ENCODE peak calls at places on chromosomes 2 and 18, in four cellular contexts. One of them, this sample, is unnamed.

GRCh38 chr18:58567453-58568196 is 61.3 kb downstream of the ALPK2 start:
- DNase-seq in GM12878: no peak
- DNase-seq in HepG2: peak
- DNase-seq in H1: no peak
- DNase-seq in this sample: no peak

GRCh38 chr18:9756566-9757470 is 48.7 kb downstream of the RAB31 start:
- DNase-seq in H1: no peak
- DNase-seq in HepG2: no peak
- DNase-seq in GM12878: no peak
- DNase-seq in this sample: no peak

GRCh38 chr2:233688341-233688740 is 4.3 kb upstream of the UGT1A6 start:
- DNase-seq in GM12878: no peak
- DNase-seq in HepG2: no peak
- DNase-seq in H1: no peak
- DNase-seq in this sample: no peak

GRCh38 chr2:168614291-168615018 is 158.4 kb downstream of the CERS6 start:
- DNase-seq in H1: peak
- DNase-seq in HepG2: no peak
- DNase-seq in GM12878: no peak
- DNase-seq in this sample: no peak

GRCh38 chr2:121868652-121869051 is 113.2 kb downstream of the TSN start:
- DNase-seq in GM12878: no peak
- DNase-seq in H1: no peak
- DNase-seq in HepG2: peak
- DNase-seq in this sample: no peak

GRCh38 chr18:12308386-12309100 is 502 bp downstream of the TUBB6 start:
- DNase-seq in HepG2: peak
- DNase-seq in H1: peak
- DNase-seq in GM12878: no peak
- DNase-seq in this sample: no peak

GRCh38 chr2:116319935-116320334 is 1494.6 kb upstream of the DDX18 start:
- DNase-seq in HepG2: no peak
- DNase-seq in GM12878: no peak
- DNase-seq in H1: no peak
- DNase-seq in this sample: peak

GRCh38 chr2:198991431-198991830 is 466.3 kb downstream of the SATB2 start:
- DNase-seq in GM12878: no peak
- DNase-seq in HepG2: no peak
- DNase-seq in H1: no peak
- DNase-seq in this sample: no peak

DNA sequence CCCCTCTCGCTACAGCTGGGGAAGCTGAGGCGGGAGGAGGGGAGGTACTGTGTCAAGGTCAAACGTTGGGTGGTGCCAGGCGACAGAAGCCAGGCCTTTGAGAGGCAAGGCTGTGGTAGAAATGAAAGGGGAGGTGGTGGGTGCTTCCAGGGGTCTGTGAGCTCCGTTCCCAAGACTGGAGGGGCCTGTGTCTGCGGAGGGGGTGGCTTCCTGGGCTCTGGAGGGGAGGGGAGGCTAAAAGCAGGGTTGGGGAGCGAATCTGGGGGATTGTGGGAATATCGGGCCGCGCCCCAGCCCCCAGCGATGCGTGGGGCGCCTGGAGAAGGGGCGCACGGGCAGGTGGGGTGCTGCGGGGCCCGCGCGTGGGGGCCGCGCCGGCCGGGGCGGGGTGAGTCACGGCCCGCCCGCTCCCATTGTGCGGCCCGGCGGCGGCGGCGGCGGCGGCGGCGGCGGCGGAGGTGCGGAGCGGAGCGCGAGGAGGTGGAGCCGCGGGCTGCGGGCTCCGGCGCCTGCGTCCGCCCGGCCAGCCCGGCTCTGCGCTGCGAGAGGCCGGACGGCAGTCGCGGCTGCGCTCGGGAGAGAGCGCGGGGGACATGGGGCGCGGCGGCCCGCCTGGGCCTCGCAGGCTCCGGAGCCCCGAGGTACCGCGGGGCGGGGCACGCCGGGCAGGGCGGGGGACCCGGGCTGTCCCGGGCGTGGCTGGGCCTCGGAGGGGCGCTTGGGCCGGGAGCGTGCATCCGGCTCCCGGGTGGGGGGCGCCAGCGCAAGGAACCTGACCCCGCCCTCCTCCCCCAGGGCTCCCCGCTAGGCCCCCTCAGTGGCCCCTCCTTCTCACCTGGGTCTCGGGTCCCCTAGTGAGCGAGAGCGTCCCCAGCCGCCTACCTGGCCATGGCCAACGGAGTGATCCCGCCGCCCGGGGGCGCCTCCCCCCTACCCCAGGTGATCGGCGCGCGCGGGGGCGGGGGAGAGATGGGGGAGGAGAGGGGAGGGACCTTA is at the start of gene SLC4A3:
- DNase-seq in GM12878: no peak
- DNase-seq in HepG2: no peak
- DNase-seq in H1: peak
- DNase-seq in this sample: peak
- H3K9ac ChIP-seq in GM12878: no peak
- H3K9ac ChIP-seq in HepG2: peak
- H3K9ac ChIP-seq in H1: peak
- H3K9ac ChIP-seq in this sample: peak

GRCh38 chr2:222568866-222569265 is 87.0 kb downstream of the FARSB start:
- DNase-seq in HepG2: no peak
- DNase-seq in GM12878: no peak
- DNase-seq in H1: no peak
- DNase-seq in this sample: no peak
- TF ChIP-seq SUZ12 in HepG2: no peak
- TF ChIP-seq SUZ12 in GM12878: no peak
- TF ChIP-seq SUZ12 in H1: no peak
- TF ChIP-seq SUZ12 in this sample: no peak

GRCh38 chr2:96546321-96546720 is 9.8 kb downstream of the ARID5A start:
- DNase-seq in HepG2: no peak
- DNase-seq in GM12878: no peak
- DNase-seq in H1: no peak
- DNase-seq in this sample: no peak

GRCh38 chr2:96547751-96548161 is 11.2 kb downstream of the ARID5A start:
- DNase-seq in HepG2: no peak
- DNase-seq in GM12878: no peak
- DNase-seq in H1: peak
- DNase-seq in this sample: no peak

GRCh38 chr2:96548558-96549465 is 12.3 kb downstream of the ARID5A start:
- DNase-seq in GM12878: no peak
- DNase-seq in H1: no peak
- DNase-seq in HepG2: no peak
- DNase-seq in this sample: no peak

GRCh38 chr2:96547203-96547641 is 10.7 kb downstream of the ARID5A start:
- DNase-seq in HepG2: no peak
- DNase-seq in GM12878: no peak
- DNase-seq in H1: peak
- DNase-seq in this sample: no peak

GRCh38 chr2:96546797-96547196 is 10.2 kb downstream of the ARID5A start:
- DNase-seq in HepG2: no peak
- DNase-seq in GM12878: no peak
- DNase-seq in H1: no peak
- DNase-seq in this sample: no peak
- H3K9ac ChIP-seq in HepG2: no peak
- H3K9ac ChIP-seq in GM12878: no peak
- H3K9ac ChIP-seq in H1: no peak
- H3K9ac ChIP-seq in this sample: no peak

GRCh38 chr2:11071207-11071606 is 84.1 kb upstream of the SLC66A3 start:
- DNase-seq in H1: peak
- DNase-seq in HepG2: no peak
- DNase-seq in GM12878: no peak
- DNase-seq in this sample: peak
- TF ChIP-seq SUZ12 in H1: no peak
- TF ChIP-seq SUZ12 in HepG2: no peak
- TF ChIP-seq SUZ12 in GM12878: no peak
- TF ChIP-seq SUZ12 in this sample: no peak

GRCh38 chr2:239195992-239196391 is 204.8 kb downstream of the HDAC4 start:
- DNase-seq in H1: no peak
- DNase-seq in GM12878: no peak
- DNase-seq in HepG2: no peak
- DNase-seq in this sample: no peak
- H3K9ac ChIP-seq in H1: no peak
- H3K9ac ChIP-seq in GM12878: no peak
- H3K9ac ChIP-seq in HepG2: no peak
- H3K9ac ChIP-seq in this sample: no peak

GRCh38 chr2:230814616-230815015 is 50.1 kb upstream of the ITM2C start:
- DNase-seq in H1: no peak
- DNase-seq in GM12878: no peak
- DNase-seq in HepG2: peak
- DNase-seq in this sample: no peak

GRCh38 chr2:230809015-230809414 is 55.7 kb upstream of the ITM2C start:
- DNase-seq in HepG2: no peak
- DNase-seq in H1: no peak
- DNase-seq in GM12878: no peak
- DNase-seq in this sample: no peak

GRCh38 chr2:230812041-230812440 is 52.7 kb upstream of the ITM2C start:
- DNase-seq in H1: no peak
- DNase-seq in GM12878: no peak
- DNase-seq in HepG2: no peak
- DNase-seq in this sample: no peak

GRCh38 chr2:230809677-230810251 is 55.0 kb upstream of the ITM2C start:
- DNase-seq in GM12878: no peak
- DNase-seq in H1: no peak
- DNase-seq in HepG2: no peak
- DNase-seq in this sample: no peak

DNA sequence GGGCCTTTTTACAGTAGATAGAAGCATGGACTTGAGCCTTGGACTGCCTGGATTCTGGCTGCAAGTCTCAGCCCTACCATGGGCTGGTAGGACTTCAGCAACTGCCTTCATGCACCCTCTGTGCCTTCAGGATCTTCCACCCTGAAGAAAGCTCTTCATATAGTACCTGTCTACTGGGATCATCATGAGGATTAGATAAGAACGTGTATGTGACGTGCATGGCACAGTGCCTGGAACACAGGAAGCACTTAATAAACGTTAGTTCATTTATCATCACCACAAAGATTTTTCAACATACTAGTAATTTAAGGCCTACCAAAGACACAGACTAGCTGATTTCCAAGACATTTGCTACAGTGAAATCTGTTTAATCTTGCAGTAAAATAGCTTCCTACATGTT is 53.2 kb upstream of the ITM2C start:
- DNase-seq in GM12878: no peak
- DNase-seq in HepG2: no peak
- DNase-seq in H1: no peak
- DNase-seq in this sample: no peak
- TF ChIP-seq SUZ12 in GM12878: no peak
- TF ChIP-seq SUZ12 in HepG2: no peak
- TF ChIP-seq SUZ12 in H1: no peak
- TF ChIP-seq SUZ12 in this sample: no peak

GRCh38 chr18:21443776-21444464 is 156.6 kb downstream of the ESCO1 start:
- DNase-seq in HepG2: no peak
- DNase-seq in GM12878: no peak
- DNase-seq in H1: no peak
- DNase-seq in this sample: no peak
- H3K9ac ChIP-seq in HepG2: no peak
- H3K9ac ChIP-seq in GM12878: no peak
- H3K9ac ChIP-seq in H1: no peak
- H3K9ac ChIP-seq in this sample: no peak

This sample was measured in NT2/D1.